ENCODE peak calls at places on chromosomes 4 and X, in ten cellular contexts. C is spleen, A is suprapubic skin, R is IMR-90, Y is sigmoid colon, Q is Peyer's patch, W is HepG2, B is upper lobe of left lung, V is stomach, E is breast epithelium. L is an unnamed sample. For H3K27me3, the result is how much of the 10 kb centered on the place peaks cover.

GRCh38 chr4:87012265-87012953 is 77.6 kb downstream of the AFF1 start:
- DNase-seq in C (no peak), A (no peak), R (no peak), Y (no peak), Q (no peak), W (peak), B (no peak), V (peak), E (no peak), L (no peak)

GRCh38 chr4:143341186-143341755 is 4.6 kb downstream of the GAB1 start:
- DNase-seq in C (no peak), A (no peak), R (no peak), Y (no peak), Q (no peak), W (no peak), B (no peak), V (no peak), E (no peak), L (no peak)

GRCh38 chr4:25523405-25523804 is 132.2 kb upstream of the SLC34A2 start:
- DNase-seq in C (no peak), A (no peak), R (no peak), Y (no peak), Q (no peak), W (peak), B (no peak), V (no peak), E (no peak), L (no peak)

GRCh38 chr4:75950416-75950815 is 9.6 kb upstream of the NAAA start:
- DNase-seq in C (no peak), A (no peak), R (peak), Y (no peak), Q (no peak), W (no peak), B (no peak), V (no peak), E (no peak), L (no peak)

GRCh38 chr4:74407891-74408290 is 37.0 kb upstream of the AREG start:
- DNase-seq in C (no peak), A (no peak), R (no peak), Y (no peak), Q (no peak), W (no peak), B (no peak), V (no peak), E (no peak), L (no peak)

GRCh38 chr4:26178874-26179273 is 141.9 kb upstream of the RBPJ start:
- DNase-seq in C (no peak), A (no peak), R (no peak), Y (peak), Q (no peak), W (no peak), B (no peak), V (no peak), E (no peak), L (peak)

GRCh38 chrX:9614016-9614415 is 149.2 kb downstream of the TBL1X start:
- DNase-seq in C (no peak), A (no peak), R (peak), Y (no peak), Q (no peak), W (no peak), B (no peak), V (no peak), E (no peak), L (no peak)

GRCh38 chr4:184955636-184956035 is 62.7 kb upstream of the HELT start:
- DNase-seq in C (no peak), A (no peak), R (no peak), Y (no peak), Q (no peak), W (no peak), B (no peak), V (no peak), E (no peak), L (no peak)

GRCh38 chrX:14228611-14229010 is 198.9 kb upstream of the GEMIN8 start:
- DNase-seq in C (no peak), A (no peak), R (no peak), Y (no peak), Q (no peak), W (no peak), B (no peak), V (no peak), E (no peak), L (no peak)

DNA sequence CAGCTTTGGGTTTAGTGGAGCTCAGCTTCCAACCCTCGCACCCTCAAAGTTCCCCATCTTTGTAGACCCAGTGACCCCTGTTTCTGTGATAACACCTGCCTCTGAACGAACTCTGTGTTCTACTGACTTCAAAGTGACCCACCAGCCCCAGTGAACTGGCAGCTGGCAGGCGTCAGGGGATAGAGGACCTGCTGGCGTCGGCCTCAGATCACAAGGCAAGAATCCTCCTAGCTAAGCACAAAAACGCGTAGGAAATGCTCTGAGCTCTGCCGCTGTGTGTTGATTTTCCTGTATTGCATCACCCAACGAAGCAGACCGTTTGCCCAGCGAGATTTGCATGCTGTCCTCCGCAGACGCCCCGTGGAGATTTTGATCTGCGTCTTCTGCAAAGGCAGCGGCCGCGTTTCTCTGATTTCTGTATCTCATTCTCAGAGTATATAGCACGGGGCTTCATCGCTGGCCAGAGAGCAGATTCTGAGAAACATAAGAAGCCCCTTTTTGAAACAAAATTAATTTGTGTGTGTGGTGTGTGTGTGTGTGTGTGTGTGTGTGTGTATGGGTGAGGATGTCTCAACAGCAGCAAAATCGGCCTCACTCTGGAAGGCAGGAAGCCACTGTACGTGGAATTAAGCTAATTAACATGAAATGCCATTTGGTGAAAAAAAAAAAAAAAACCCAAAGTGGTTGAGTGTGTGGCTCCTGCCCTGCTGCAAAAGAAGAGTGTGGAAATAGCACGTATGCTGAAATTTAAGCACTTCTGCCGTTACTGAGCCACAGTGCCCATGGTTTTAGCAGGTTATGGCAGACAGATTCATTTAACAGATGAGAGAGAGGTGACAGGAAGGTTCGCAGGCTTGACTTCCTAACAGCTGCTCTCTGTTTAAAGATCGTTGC is 29.2 kb upstream of the ASMTL start:
- DNase-seq in C (peak), A (peak), R (peak), Y (peak), Q (peak), W (peak), B (no peak), V (peak), E (no peak), L (peak)
- TF ChIP-seq POLR2A in C (no peak), A (no peak), R (no peak), Y (no peak), Q (no peak), W (no peak), B (peak), V (no peak), E (no peak), L (no peak)

DNA sequence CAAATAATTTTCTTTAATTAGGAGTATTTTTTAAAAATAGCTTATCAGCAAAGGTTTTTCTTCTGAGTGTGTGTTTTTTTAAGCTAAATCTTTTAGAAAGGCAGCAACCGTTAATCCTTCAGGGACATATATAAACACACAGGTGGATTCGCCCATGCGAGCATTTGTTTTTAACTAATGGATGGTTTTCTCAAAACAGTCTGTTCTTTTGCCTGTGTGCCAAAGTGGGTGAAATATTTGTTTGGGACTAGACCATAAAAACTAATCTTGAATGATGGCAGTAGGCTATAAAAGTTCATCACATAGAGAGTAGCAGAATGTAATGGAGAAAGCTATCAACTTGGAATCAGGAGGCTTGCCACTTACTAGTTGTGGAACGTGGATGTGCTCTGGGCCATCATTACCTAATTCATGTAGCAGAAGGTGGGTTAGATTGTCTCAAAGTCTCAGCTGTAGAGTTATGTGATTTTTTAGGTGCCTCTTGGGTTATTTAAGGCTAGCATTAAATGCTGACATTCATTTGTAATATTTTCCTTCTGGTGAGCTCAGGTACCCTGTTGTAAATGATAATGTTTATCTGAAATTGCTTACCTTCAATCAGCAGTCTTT is 7.4 kb upstream of the TAPT1 start:
- DNase-seq in C (no peak), A (no peak), R (no peak), Y (no peak), Q (no peak), W (no peak), B (no peak), V (no peak), E (no peak), L (no peak)
- H3K4me3 ChIP-seq in C (no peak), A (no peak), R (no peak), Y (no peak), Q (no peak), W (no peak), B (no peak), V (no peak), E (no peak), L (no peak)

DNA sequence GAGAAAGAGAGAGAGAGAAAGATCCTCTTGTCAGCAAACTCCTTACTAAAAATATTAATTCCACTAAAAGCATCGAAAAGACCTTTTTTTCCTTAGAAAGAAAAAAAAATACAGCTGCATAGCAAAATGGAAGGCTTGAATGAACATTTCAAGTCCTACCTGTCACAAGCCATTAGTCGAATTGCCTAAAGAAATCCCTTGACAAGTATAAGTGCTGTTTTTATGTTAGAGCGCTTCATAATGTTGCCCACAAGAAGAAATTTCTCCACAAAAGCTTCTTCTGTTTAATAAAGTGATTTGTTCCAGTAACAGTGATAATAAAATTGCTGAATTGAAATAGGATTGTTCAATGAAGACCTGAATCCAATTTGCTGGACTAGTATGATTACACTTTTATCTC is 105.9 kb downstream of the NKX6-1 start:
- DNase-seq in C (no peak), A (no peak), R (no peak), Y (no peak), Q (no peak), W (no peak), B (no peak), V (no peak), E (no peak), L (no peak)
- H3K27me3 ChIP-seq in C (under half), A (under half), R (under half), Y (under half), Q (under half), W (under half), B (under half), V (under half), E (under half), L (under half)

GRCh38 chr4:113760852-113761681 is 471 bp downstream of the CAMK2D start:
- DNase-seq in C (peak), A (peak), R (peak), Y (peak), Q (peak), W (peak), B (peak), V (peak), E (peak), L (peak)
- TF ChIP-seq POLR2A in C (peak), A (peak), R (no peak), Y (no peak), Q (peak), W (no peak), B (peak), V (no peak), E (peak), L (no peak)

GRCh38 chrX:133229361-133229760 is 11.2 kb upstream of the TFDP3 start:
- DNase-seq in C (no peak), A (no peak), R (peak), Y (no peak), Q (no peak), W (no peak), B (no peak), V (no peak), E (no peak), L (no peak)
- H3K4me3 ChIP-seq in C (no peak), A (no peak), R (no peak), Y (no peak), Q (no peak), W (no peak), B (no peak), V (no peak), E (no peak), L (no peak)

DNA sequence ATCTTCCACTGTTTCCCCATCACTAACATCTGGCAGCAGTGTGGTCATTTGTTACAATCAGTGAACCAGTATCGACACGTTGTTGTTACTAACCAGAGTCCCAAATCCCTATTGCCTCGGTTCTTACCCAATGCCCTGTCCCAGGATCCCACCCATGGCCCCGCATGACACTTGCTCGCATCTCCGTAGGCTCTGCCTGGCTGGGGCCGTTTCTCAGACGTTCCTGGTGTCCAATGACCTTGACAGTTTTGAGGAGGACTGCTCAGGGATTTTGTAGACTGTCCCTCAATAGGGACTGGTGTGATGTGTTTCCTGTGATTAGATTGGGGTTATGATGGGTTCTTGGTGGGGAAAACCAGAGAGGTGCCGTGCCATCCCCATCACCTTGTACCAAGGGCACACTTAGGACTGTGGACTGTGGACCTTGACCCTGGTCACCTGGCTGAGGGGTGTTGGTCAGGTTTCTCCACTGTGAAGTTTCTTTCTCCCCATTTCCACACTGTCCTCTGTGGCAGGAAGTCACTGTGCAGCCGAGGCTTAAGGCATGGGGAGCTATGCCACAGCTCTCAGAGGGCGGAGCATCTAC is 108.4 kb downstream of the ADRA2C start:
- DNase-seq in C (no peak), A (peak), R (no peak), Y (peak), Q (peak), W (no peak), B (no peak), V (no peak), E (no peak), L (no peak)
- H3K27me3 ChIP-seq in C (under half), A (half or more), R (half or more), Y (half or more), Q (under half), W (under half), B (under half), V (half or more), E (under half), L (under half)

GRCh38 chr4:99088485-99089365 is at the start of gene ADH5:
- DNase-seq in C (peak), A (peak), R (peak), Y (peak), Q (peak), W (peak), B (peak), V (peak), E (peak), L (peak)
- TF ChIP-seq POLR2A in C (peak), A (no peak), R (peak), Y (peak), Q (peak), W (peak), B (peak), V (no peak), E (no peak), L (peak)